ENCODE peak calls at places on chromosome 21, in six cellular contexts. Y, T, C, R, X and I are unnamed samples.

GRCh38 chr21:45378258-45378966 is 26.6 kb upstream of the COL18A1 start:
- DNase-seq in Y (no peak), T (no peak), C (no peak), R (no peak), X (no peak), I (no peak)

GRCh38 chr21:32137266-32137665 is 141.6 kb downstream of the MIS18A start:
- DNase-seq in Y (no peak), T (no peak), C (no peak), R (no peak), X (no peak), I (no peak)

GRCh38 chr21:42061866-42062542 is 9.1 kb upstream of the UMODL1 start:
- DNase-seq in Y (no peak), T (peak), C (no peak), R (no peak), X (peak), I (no peak)

GRCh38 chr21:45943630-45944540 is 37.7 kb upstream of the COL6A1 start:
- DNase-seq in Y (no peak), T (no peak), C (no peak), R (no peak), X (no peak), I (no peak)

GRCh38 chr21:45210461-45210983 is 77.2 kb downstream of the POFUT2 start:
- DNase-seq in Y (no peak), T (no peak), C (no peak), R (no peak), X (no peak), I (no peak)

GRCh38 chr21:31554511-31555022 is 104.9 kb upstream of the SOD1 start:
- DNase-seq in Y (no peak), T (peak), C (no peak), R (peak), X (no peak), I (peak)

GRCh38 chr21:43921602-43921978 is 56.6 kb downstream of the AGPAT3 start:
- DNase-seq in Y (no peak), T (peak), C (no peak), R (peak), X (no peak), I (no peak)

GRCh38 chr21:14545906-14546480 is at the start of gene SAMSN1:
- DNase-seq in Y (peak), T (peak), C (peak), R (peak), X (peak), I (peak)

GRCh38 chr21:25640671-25641292 is 1.7 kb downstream of the JAM2 start:
- DNase-seq in Y (no peak), T (no peak), C (no peak), R (no peak), X (no peak), I (no peak)

GRCh38 chr21:39022035-39022900 is 161.0 kb downstream of the PSMG1 start:
- DNase-seq in Y (no peak), T (no peak), C (no peak), R (no peak), X (no peak), I (no peak)